ENCODE peak calls at places on chromosomes 6 and 20, in four cellular contexts. N is A549, M is body of pancreas, Z is breast epithelium. B is an unnamed sample.

GRCh38 chr6:170086639-170087420 is 204.0 kb downstream of the DLL1 start:
- DNase-seq in N (no peak), M (peak; percentile 0), Z (peak; percentile 44), B (peak; percentile 16)

GRCh38 chr20:62952373-62953166 is at the start of gene SLC17A9:
- DNase-seq in N (no peak), M (peak; percentile 65), Z (no peak), B (peak; percentile 52)

GRCh38 chr6:41547799-41548097 is 1.6 kb downstream of the FOXP4 start:
- DNase-seq in N (no peak), M (no peak), Z (no peak), B (no peak)

GRCh38 chr20:50291428-50292323 is 101.0 kb downstream of the CEBPB start:
- DNase-seq in N (no peak), M (no peak), Z (no peak), B (no peak)

GRCh38 chr20:63686492-63687321 is 9.7 kb upstream of the TNFRSF6B start:
- DNase-seq in N (no peak), M (peak; percentile 75), Z (no peak), B (peak; percentile 70)

GRCh38 chr6:168690271-168690670 is 249.3 kb downstream of the SMOC2 start:
- DNase-seq in N (no peak), M (no peak), Z (no peak), B (no peak)

GRCh38 chr6:121516331-121516730 is 80.9 kb downstream of the GJA1 start:
- DNase-seq in N (no peak), M (no peak), Z (no peak), B (no peak)

GRCh38 chr6:121688974-121689373 is 253.5 kb downstream of the GJA1 start:
- DNase-seq in N (no peak), M (no peak), Z (no peak), B (no peak)

GRCh38 chr6:137223370-137224131 is 4.4 kb upstream of the IFNGR1 start:
- DNase-seq in N (no peak), M (peak; percentile 80), Z (no peak), B (peak; percentile 29)

GRCh38 chr6:30101423-30101938 is 11.4 kb downstream of the TRIM31 start:
- DNase-seq in N (peak; percentile 3), M (no peak), Z (no peak), B (no peak)

GRCh38 chr6:74574794-74575193 is 631.1 kb downstream of the COL12A1 start:
- DNase-seq in N (no peak), M (no peak), Z (no peak), B (no peak)

GRCh38 chr6:65538644-65539043 is 168.4 kb downstream of the EYS start:
- DNase-seq in N (no peak), M (no peak), Z (no peak), B (no peak)

GRCh38 chr6:32087574-32088486 is 21.3 kb downstream of the TNXB start:
- DNase-seq in N (peak; percentile 63), M (peak; percentile 86), Z (peak; percentile 83), B (peak; percentile 86)

GRCh38 chr6:100088009-100088408 is 94.0 kb upstream of the MCHR2 start:
- DNase-seq in N (no peak), M (no peak), Z (no peak), B (no peak)

GRCh38 chr6:21953831-21954801 is 342.7 kb downstream of the PRL start:
- DNase-seq in N (no peak), M (peak; percentile 9), Z (no peak), B (no peak)

DNA sequence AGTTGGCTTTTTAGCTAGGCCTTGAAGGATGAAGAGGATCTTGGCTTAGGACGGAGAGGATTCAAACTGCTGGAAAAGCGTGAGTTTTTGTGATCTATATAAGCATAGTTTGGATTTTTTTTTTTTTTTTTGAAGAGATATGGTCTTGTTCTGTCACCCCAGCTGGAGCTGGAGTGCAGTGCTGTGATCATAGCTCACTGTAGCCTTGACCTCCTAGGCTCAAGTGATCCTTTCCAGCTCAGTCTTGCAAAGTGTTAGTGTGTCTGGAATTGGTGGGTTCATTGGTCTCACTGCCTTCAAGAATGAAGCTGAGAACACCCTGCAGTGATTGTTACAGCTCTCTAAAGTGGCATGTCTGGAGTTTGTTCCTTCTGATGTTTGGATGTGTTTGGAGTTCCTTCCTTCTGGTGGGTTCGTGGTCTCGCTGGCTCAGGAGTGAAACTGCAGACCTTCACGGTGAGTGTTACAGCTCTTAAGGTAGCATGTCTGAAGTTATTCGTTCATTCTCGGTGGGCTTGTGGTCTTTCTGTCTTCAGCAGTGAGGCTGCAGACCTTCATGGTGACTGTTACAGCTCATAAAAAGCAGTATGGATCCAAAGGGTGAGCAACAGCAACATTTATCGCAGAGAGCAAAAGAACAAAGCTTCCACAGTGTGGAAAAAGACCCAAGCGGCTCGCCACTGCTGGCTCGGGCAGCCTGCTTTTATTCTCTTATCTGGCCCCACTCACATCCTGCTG is 37.5 kb upstream of the NUP153 start:
- DNase-seq in N (no peak), M (no peak), Z (no peak), B (no peak)
- TF ChIP-seq POLR2A in N (no peak), M (no peak), Z (no peak), B (no peak)

GRCh38 chr6:154501287-154501868 is 9.1 kb downstream of the CNKSR3 start:
- DNase-seq in N (no peak), M (no peak), Z (no peak), B (no peak)

GRCh38 chr6:154499854-154500589 is 10.5 kb downstream of the CNKSR3 start:
- DNase-seq in N (no peak), M (no peak), Z (no peak), B (no peak)

GRCh38 chr6:154502564-154502963 is 7.9 kb downstream of the CNKSR3 start:
- DNase-seq in N (no peak), M (no peak), Z (no peak), B (no peak)

GRCh38 chr6:154498340-154498934 is 12.0 kb downstream of the CNKSR3 start:
- DNase-seq in N (no peak), M (no peak), Z (no peak), B (no peak)

GRCh38 chr6:154500769-154501171 is 9.7 kb downstream of the CNKSR3 start:
- DNase-seq in N (no peak), M (peak; percentile 25), Z (no peak), B (no peak)
- H3K4me1 ChIP-seq in N (no peaks in the 10 kb centered on the region), M (peaks cover 60% of the 10 kb centered on the region), Z (no peaks in the 10 kb centered on the region), B (no peaks in the 10 kb centered on the region)

GRCh38 chr20:59620860-59621485 is 16.6 kb downstream of the PHACTR3 start:
- DNase-seq in N (no peak), M (no peak), Z (no peak), B (no peak)
- H3K9me3 ChIP-seq in N (no peaks in the 10 kb centered on the region), M (no peaks in the 10 kb centered on the region), Z (no peaks in the 10 kb centered on the region), B (no peaks in the 10 kb centered on the region)

GRCh38 chr6:4320860-4321259 is 185.5 kb upstream of the ECI2 start:
- DNase-seq in N (peak; percentile 57), M (no peak), Z (no peak), B (no peak)
- TF ChIP-seq POLR2A in N (no peak), M (no peak), Z (no peak), B (no peak)

GRCh38 chr6:151391471-151392428 is at the start of gene ZBTB2:
- DNase-seq in N (peak; percentile 55), M (peak; percentile 75), Z (peak; percentile 57), B (peak; percentile 70)

GRCh38 chr6:151391021-151391470 is 313 bp downstream of the ZBTB2 start:
- DNase-seq in N (peak; percentile 25), M (peak; percentile 73), Z (peak; percentile 77), B (peak; percentile 72)

GRCh38 chr6:151392429-151392828 is 1.1 kb upstream of the ZBTB2 start:
- DNase-seq in N (no peak), M (no peak), Z (no peak), B (no peak)

GRCh38 chr6:151390276-151391020 is 911 bp downstream of the ZBTB2 start:
- DNase-seq in N (peak; percentile 74), M (peak; percentile 98), Z (peak; percentile 94), B (peak; percentile 98)

DNA sequence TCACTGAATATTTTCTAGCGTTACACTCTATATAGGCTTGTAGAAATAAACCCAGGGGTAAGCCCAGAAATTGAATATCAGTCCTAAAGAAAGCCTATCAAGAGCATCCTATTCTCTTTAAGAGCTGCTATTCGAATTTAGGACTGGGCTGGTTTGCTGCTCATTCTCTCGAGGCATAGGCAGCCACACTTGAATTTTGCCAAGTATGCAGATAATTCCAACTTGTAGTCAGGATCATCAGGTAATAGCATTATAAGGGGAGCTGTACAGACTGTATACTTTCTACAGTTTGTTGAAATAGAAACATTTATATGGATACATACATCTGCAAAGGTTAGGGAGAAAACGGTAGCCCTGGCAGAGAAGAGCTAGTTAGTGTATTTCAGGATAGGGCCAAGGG is 2.1 kb upstream of the ZBTB2 start:
- DNase-seq in N (no peak), M (no peak), Z (no peak), B (no peak)
- H3K4me1 ChIP-seq in N (peaks cover 21% of the 10 kb centered on the region), M (peaks cover 47% of the 10 kb centered on the region), Z (no peaks in the 10 kb centered on the region), B (peaks cover 45% of the 10 kb centered on the region)

DNA sequence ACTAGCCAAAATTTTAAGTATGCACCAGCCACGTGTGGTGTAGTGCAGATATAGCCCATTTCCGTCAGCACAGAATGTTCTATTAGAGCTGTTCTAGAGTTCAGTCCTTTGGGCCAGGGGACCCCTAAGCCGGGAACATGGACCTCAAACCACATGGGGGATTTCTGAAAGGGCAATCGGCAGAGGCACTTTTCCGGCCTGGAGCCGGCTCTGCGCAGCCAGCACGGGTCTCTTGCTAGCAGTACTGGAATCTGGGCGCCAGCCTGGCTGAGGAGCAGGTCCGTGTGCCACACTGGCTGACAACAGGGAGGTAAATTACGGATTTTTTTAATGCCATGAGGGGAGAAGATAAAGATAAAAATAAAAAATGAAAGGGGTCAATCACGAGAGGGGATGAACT is 120.5 kb downstream of the SULF2 start:
- DNase-seq in N (no peak), M (no peak), Z (no peak), B (peak; percentile 31)
- H3K9me3 ChIP-seq in N (no peaks in the 10 kb centered on the region), M (no peaks in the 10 kb centered on the region), Z (no peaks in the 10 kb centered on the region), B (no peaks in the 10 kb centered on the region)

B was measured in testis.